ENCODE peak calls at places on chromosome 4, in ten cellular contexts. E is DMS 273 treated with DMSO at 0.1 percent for 48 hours; V is ureter; R is T47D; X is activated CD4-positive, alpha-beta T cell treated with anti-CD3 and anti-CD28 coated beads, Interleukin-2, amount 10 ng/mL, durations not matched to agents 7 days and 5 days; P is B cell; N is NCI-H774; F is ELR; D is sciatic nerve; U is NAMALWA. M is an unnamed sample.

GRCh38 chr4:110196206-110196870 is 2.1 kb downstream of the ELOVL6 start:
- DNase-seq in E (no peak), V (peak), R (peak), X (peak), P (peak), N (no peak), F (peak), D (peak), U (peak), M (no peak)

GRCh38 chr4:169341490-169341889 is 70.7 kb upstream of the SH3RF1 start:
- DNase-seq in E (no peak), V (no peak), R (no peak), X (no peak), P (no peak), N (no peak), F (peak), D (no peak), U (no peak), M (no peak)

GRCh38 chr4:129641179-129641578 is 545.2 kb downstream of the C4orf33 start:
- DNase-seq in E (no peak), V (peak), R (peak), X (peak), P (no peak), N (no peak), F (peak), D (peak), U (peak), M (peak)

GRCh38 chr4:185576314-185576713 is 41.0 kb upstream of the PDLIM3 start:
- DNase-seq in E (no peak), V (no peak), R (no peak), X (no peak), P (no peak), N (no peak), F (no peak), D (no peak), U (no peak), M (no peak)

GRCh38 chr4:175504316-175504715 is 307.7 kb downstream of the GPM6A start:
- DNase-seq in E (no peak), V (no peak), R (no peak), X (no peak), P (no peak), N (no peak), F (no peak), D (no peak), U (no peak), M (no peak)

GRCh38 chr4:7813674-7814073 is 126.0 kb downstream of the AFAP1 start:
- DNase-seq in E (no peak), V (no peak), R (no peak), X (no peak), P (no peak), N (no peak), F (peak), D (no peak), U (no peak), M (no peak)

GRCh38 chr4:4327652-4328121 is 37.6 kb downstream of the ZBTB49 start:
- DNase-seq in E (no peak), V (no peak), R (peak), X (no peak), P (no peak), N (no peak), F (peak), D (peak), U (no peak), M (no peak)

GRCh38 chr4:53591372-53591892 is at the start of gene LNX1:
- DNase-seq in E (no peak), V (peak), R (peak), X (no peak), P (no peak), N (peak), F (no peak), D (no peak), U (no peak), M (no peak)

GRCh38 chr4:149269835-149270234 is 545.8 kb downstream of the IQCM start:
- DNase-seq in E (no peak), V (no peak), R (no peak), X (no peak), P (no peak), N (no peak), F (no peak), D (no peak), U (no peak), M (no peak)

GRCh38 chr4:25107827-25108516 is 52.3 kb downstream of the SEPSECS start:
- DNase-seq in E (peak), V (no peak), R (no peak), X (no peak), P (no peak), N (no peak), F (no peak), D (no peak), U (no peak), M (no peak)

GRCh38 chr4:8900588-8900987 is 28.9 kb upstream of the HMX1 start:
- DNase-seq in E (no peak), V (no peak), R (no peak), X (no peak), P (no peak), N (no peak), F (no peak), D (no peak), U (no peak), M (no peak)

GRCh38 chr4:173766231-173766630 is 236.2 kb upstream of the HAND2 start:
- DNase-seq in E (no peak), V (no peak), R (no peak), X (no peak), P (no peak), N (no peak), F (no peak), D (no peak), U (no peak), M (no peak)

GRCh38 chr4:138749303-138749702 is 266.3 kb upstream of the NOCT start:
- DNase-seq in E (no peak), V (no peak), R (no peak), X (no peak), P (no peak), N (no peak), F (peak), D (no peak), U (no peak), M (no peak)

GRCh38 chr4:154018659-154019058 is 229.8 kb upstream of the SFRP2 start:
- DNase-seq in E (no peak), V (no peak), R (no peak), X (peak), P (no peak), N (no peak), F (no peak), D (no peak), U (peak), M (no peak)

GRCh38 chr4:67122029-67122428 is 423.3 kb downstream of the CENPC start:
- DNase-seq in E (no peak), V (no peak), R (peak), X (no peak), P (no peak), N (no peak), F (peak), D (no peak), U (peak), M (peak)

GRCh38 chr4:102610476-102610875 is 109.3 kb downstream of the NFKB1 start:
- DNase-seq in E (peak), V (no peak), R (no peak), X (no peak), P (no peak), N (no peak), F (no peak), D (no peak), U (no peak), M (no peak)

GRCh38 chr4:163595590-163595989 is 101.1 kb downstream of the TMA16 start:
- DNase-seq in E (no peak), V (no peak), R (no peak), X (no peak), P (no peak), N (no peak), F (no peak), D (no peak), U (no peak), M (no peak)

GRCh38 chr4:159443975-159444374 is 341.1 kb downstream of the RAPGEF2 start:
- DNase-seq in E (no peak), V (no peak), R (no peak), X (no peak), P (no peak), N (no peak), F (no peak), D (no peak), U (no peak), M (no peak)

GRCh38 chr4:145341381-145341780 is 140.3 kb upstream of the SMAD1 start:
- DNase-seq in E (no peak), V (no peak), R (no peak), X (no peak), P (no peak), N (no peak), F (no peak), D (no peak), U (no peak), M (no peak)

GRCh38 chr4:17380347-17380746 is 131.5 kb downstream of the QDPR start:
- DNase-seq in E (no peak), V (no peak), R (no peak), X (no peak), P (no peak), N (no peak), F (no peak), D (no peak), U (no peak), M (no peak)

GRCh38 chr4:52856802-52857201 is 5.3 kb upstream of the RASL11B start:
- DNase-seq in E (no peak), V (no peak), R (no peak), X (peak), P (no peak), N (no peak), F (no peak), D (no peak), U (no peak), M (no peak)

GRCh38 chr4:116878280-116878679 is 207.1 kb downstream of the TRAM1L1 start:
- DNase-seq in E (no peak), V (no peak), R (no peak), X (no peak), P (no peak), N (no peak), F (no peak), D (no peak), U (no peak), M (no peak)

GRCh38 chr4:154126276-154126675 is 337.4 kb upstream of the SFRP2 start:
- DNase-seq in E (no peak), V (no peak), R (no peak), X (no peak), P (no peak), N (no peak), F (no peak), D (no peak), U (no peak), M (no peak)

GRCh38 chr4:59126996-59127395 is 2016.8 kb upstream of the IGFBP7 start:
- DNase-seq in E (no peak), V (no peak), R (no peak), X (no peak), P (no peak), N (no peak), F (peak), D (no peak), U (no peak), M (no peak)

GRCh38 chr4:19126903-19127302 is 1105.3 kb upstream of the LCORL start:
- DNase-seq in E (no peak), V (no peak), R (no peak), X (no peak), P (no peak), N (no peak), F (no peak), D (no peak), U (no peak), M (no peak)

GRCh38 chr4:172822322-172822721 is 346.3 kb upstream of the GALNT7 start:
- DNase-seq in E (no peak), V (no peak), R (no peak), X (no peak), P (no peak), N (no peak), F (no peak), D (no peak), U (no peak), M (no peak)

GRCh38 chr4:83604315-83604714 is 68.4 kb downstream of the GPAT3 start:
- DNase-seq in E (no peak), V (no peak), R (no peak), X (no peak), P (no peak), N (no peak), F (no peak), D (no peak), U (no peak), M (no peak)

GRCh38 chr4:137994858-137995257 is 247.3 kb downstream of the SLC7A11 start:
- DNase-seq in E (no peak), V (no peak), R (no peak), X (no peak), P (no peak), N (no peak), F (no peak), D (no peak), U (no peak), M (no peak)

GRCh38 chr4:123520376-123520775 is 123.8 kb downstream of the SPRY1 start:
- DNase-seq in E (no peak), V (no peak), R (no peak), X (no peak), P (no peak), N (no peak), F (no peak), D (no peak), U (no peak), M (no peak)

GRCh38 chr4:174847801-174848427 is 18.9 kb upstream of the GLRA3 start:
- DNase-seq in E (no peak), V (no peak), R (no peak), X (no peak), P (no peak), N (no peak), F (peak), D (no peak), U (peak), M (no peak)

GRCh38 chr4:6641164-6641970 is 882 bp downstream of the MRFAP1 start:
- DNase-seq in E (no peak), V (peak), R (no peak), X (peak), P (peak), N (no peak), F (peak), D (peak), U (peak), M (no peak)

GRCh38 chr4:55215087-55215486 is 89.7 kb upstream of the KDR start:
- DNase-seq in E (no peak), V (no peak), R (no peak), X (no peak), P (no peak), N (no peak), F (no peak), D (no peak), U (no peak), M (no peak)

GRCh38 chr4:19266566-19266965 is 985.1 kb upstream of the SLIT2 start:
- DNase-seq in E (no peak), V (no peak), R (no peak), X (no peak), P (no peak), N (no peak), F (no peak), D (no peak), U (no peak), M (no peak)